ENCODE peak calls at places on chromosomes 6 and 20, in five cellular contexts. One of them, this sample, is unnamed.

GRCh38 chr6:100446115-100446921 is 18.4 kb downstream of the SIM1 start:
- ATAC-seq in HepG2: peak; percentile 88
- ATAC-seq in HCT116: no peak
- ATAC-seq in upper lobe of left lung: no peak
- ATAC-seq in K562: no peak
- ATAC-seq in this sample: no peak

GRCh38 chr6:14865609-14866100 is 380.2 kb upstream of the JARID2 start:
- ATAC-seq in HepG2: no peak
- ATAC-seq in HCT116: no peak
- ATAC-seq in upper lobe of left lung: peak; percentile 8
- ATAC-seq in K562: peak; percentile 64
- ATAC-seq in this sample: peak; percentile 34

GRCh38 chr20:33499347-33499746 is 9.5 kb downstream of the CBFA2T2 start:
- ATAC-seq in HepG2: no peak
- ATAC-seq in HCT116: no peak
- ATAC-seq in upper lobe of left lung: no peak
- ATAC-seq in K562: no peak
- ATAC-seq in this sample: no peak

GRCh38 chr6:29506446-29507067 is 18.8 kb upstream of the MAS1L start:
- ATAC-seq in HepG2: no peak
- ATAC-seq in HCT116: no peak
- ATAC-seq in upper lobe of left lung: no peak
- ATAC-seq in K562: no peak
- ATAC-seq in this sample: no peak

GRCh38 chr6:98547634-98548033 is 286.7 kb upstream of the POU3F2 start:
- ATAC-seq in HepG2: no peak
- ATAC-seq in HCT116: no peak
- ATAC-seq in upper lobe of left lung: no peak
- ATAC-seq in K562: no peak
- ATAC-seq in this sample: no peak

GRCh38 chr20:14832630-14833029 is 495.2 kb upstream of the FLRT3 start:
- ATAC-seq in HepG2: no peak
- ATAC-seq in HCT116: no peak
- ATAC-seq in upper lobe of left lung: no peak
- ATAC-seq in K562: no peak
- ATAC-seq in this sample: no peak

GRCh38 chr6:140504776-140505175 is 1130.3 kb upstream of the CITED2 start:
- ATAC-seq in HepG2: no peak
- ATAC-seq in HCT116: no peak
- ATAC-seq in upper lobe of left lung: no peak
- ATAC-seq in K562: no peak
- ATAC-seq in this sample: no peak

GRCh38 chr20:34862724-34863123 is 9.9 kb downstream of the GGT7 start:
- ATAC-seq in HepG2: no peak
- ATAC-seq in HCT116: no peak
- ATAC-seq in upper lobe of left lung: no peak
- ATAC-seq in K562: no peak
- ATAC-seq in this sample: no peak

GRCh38 chr20:56722042-56722441 is 92.9 kb downstream of the TFAP2C start:
- ATAC-seq in HepG2: no peak
- ATAC-seq in HCT116: no peak
- ATAC-seq in upper lobe of left lung: no peak
- ATAC-seq in K562: no peak
- ATAC-seq in this sample: no peak

GRCh38 chr6:152636675-152637421 is at the start of gene SYNE1:
- ATAC-seq in HepG2: peak; percentile 97
- ATAC-seq in HCT116: no peak
- ATAC-seq in upper lobe of left lung: peak; percentile 74
- ATAC-seq in K562: peak; percentile 51
- ATAC-seq in this sample: peak; percentile 64

GRCh38 chr6:19204445-19204844 is 632.7 kb upstream of the ID4 start:
- ATAC-seq in HepG2: no peak
- ATAC-seq in HCT116: no peak
- ATAC-seq in upper lobe of left lung: no peak
- ATAC-seq in K562: no peak
- ATAC-seq in this sample: no peak
- TF ChIP-seq CTCF in HepG2: no peak
- TF ChIP-seq CTCF in HCT116: no peak
- TF ChIP-seq CTCF in upper lobe of left lung: no peak
- TF ChIP-seq CTCF in K562: no peak
- TF ChIP-seq CTCF in this sample: no peak

DNA sequence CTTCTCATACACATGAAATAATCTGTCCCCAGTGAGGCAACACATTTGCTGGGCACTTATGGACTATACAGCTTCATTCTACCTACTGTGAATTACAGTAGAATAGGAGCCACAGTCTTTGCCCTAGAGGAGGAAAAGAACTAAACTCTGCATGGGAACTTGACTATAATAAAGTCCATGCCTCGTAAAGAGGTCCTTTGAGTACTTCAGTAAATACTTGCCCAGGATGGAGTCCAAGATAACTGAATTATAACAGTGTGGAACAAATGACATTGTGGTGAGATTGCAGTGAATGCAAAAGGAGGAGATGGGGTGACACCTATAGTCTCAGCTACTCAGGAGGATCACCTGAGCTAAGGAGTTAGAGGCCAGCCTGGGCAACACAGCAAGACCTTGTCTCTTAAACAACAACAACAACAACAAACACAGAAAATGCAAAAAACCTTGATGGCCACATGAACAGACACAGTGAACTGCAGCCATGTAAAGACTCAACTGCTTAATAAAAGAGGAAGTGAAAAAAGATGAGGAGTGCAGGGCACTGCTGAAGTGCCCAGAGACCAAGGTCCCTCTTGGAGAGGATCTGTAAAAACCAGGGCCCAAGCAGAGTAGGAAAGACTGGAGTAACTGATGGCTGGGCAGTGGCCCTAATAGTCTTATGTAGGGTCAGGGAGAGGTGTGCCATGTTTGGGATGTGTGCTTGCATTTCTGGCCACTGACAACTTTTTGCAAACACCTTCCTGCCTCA is 3.7 kb downstream of the MRPS18A start:
- ATAC-seq in HepG2: no peak
- ATAC-seq in HCT116: no peak
- ATAC-seq in upper lobe of left lung: no peak
- ATAC-seq in K562: no peak
- ATAC-seq in this sample: no peak
- TF ChIP-seq POLR2AphosphoS5 in HepG2: no peak
- TF ChIP-seq POLR2AphosphoS5 in HCT116: no peak
- TF ChIP-seq POLR2AphosphoS5 in upper lobe of left lung: no peak
- TF ChIP-seq POLR2AphosphoS5 in K562: no peak
- TF ChIP-seq POLR2AphosphoS5 in this sample: no peak

GRCh38 chr20:44370639-44371218 is 15.2 kb downstream of the HNF4A start:
- ATAC-seq in HepG2: peak; percentile 99
- ATAC-seq in HCT116: no peak
- ATAC-seq in upper lobe of left lung: peak; percentile 43
- ATAC-seq in K562: no peak
- ATAC-seq in this sample: no peak
- TF ChIP-seq POLR2A in HepG2: no peak
- TF ChIP-seq POLR2A in HCT116: no peak
- TF ChIP-seq POLR2A in upper lobe of left lung: no peak
- TF ChIP-seq POLR2A in K562: no peak
- TF ChIP-seq POLR2A in this sample: no peak

GRCh38 chr20:31494131-31494530 is 19.0 kb downstream of the REM1 start:
- ATAC-seq in HepG2: peak; percentile 86
- ATAC-seq in HCT116: peak; percentile 95
- ATAC-seq in upper lobe of left lung: no peak
- ATAC-seq in K562: peak; percentile 96
- ATAC-seq in this sample: no peak
- TF ChIP-seq CTCF in HepG2: peak; percentile 63
- TF ChIP-seq CTCF in HCT116: peak; percentile 87
- TF ChIP-seq CTCF in upper lobe of left lung: no peak
- TF ChIP-seq CTCF in K562: peak; percentile 66
- TF ChIP-seq CTCF in this sample: no peak

This sample was measured in gastroesophageal sphincter.